ENCODE peak calls at places on chromosomes 5 and 9, in five cellular contexts. H is stimulated activated CD4-positive, alpha-beta T cell treated with anti-CD3 and anti-CD28 coated beads, Interleukin-12 subunit alpha, Interleukin-12 subunit beta, amount 100 ng/mL, for 48 hours; C is breast epithelium; T is pons; J is NCI-H510A treated with DMSO at 0.1 percent for 48 hours. Y is an unnamed sample.

GRCh38 chr9:134504106-134504385 is 137.6 kb upstream of the COL5A1 start:
- DNase-seq in H (no peak), C (no peak), T (no peak), J (no peak), Y (no peak)

GRCh38 chr9:95283678-95284077 is 33.8 kb downstream of the FANCC start:
- DNase-seq in H (no peak), C (no peak), T (no peak), J (no peak), Y (no peak)

GRCh38 chr5:4196744-4197646 is 601.4 kb downstream of the IRX1 start:
- DNase-seq in H (no peak), C (no peak), T (no peak), J (no peak), Y (no peak)

GRCh38 chr5:132674671-132675506 is 1.1 kb downstream of the IL4 start:
- DNase-seq in H (no peak), C (no peak), T (no peak), J (no peak), Y (no peak)

GRCh38 chr5:72307968-72308852 is 11.8 kb downstream of the MRPS27 start:
- DNase-seq in H (peak; percentile 92), C (peak; percentile 98), T (peak; percentile 98), J (peak; percentile 75), Y (peak; percentile 90)

GRCh38 chr5:60334281-60334713 is 365.7 kb downstream of the DEPDC1B start:
- DNase-seq in H (no peak), C (no peak), T (no peak), J (no peak), Y (no peak)

GRCh38 chr5:19577882-19578281 is 410.1 kb downstream of the CDH18 start:
- DNase-seq in H (no peak), C (no peak), T (no peak), J (no peak), Y (no peak)

GRCh38 chr5:169350759-169351240 is 49.9 kb upstream of the SLIT3 start:
- DNase-seq in H (no peak), C (peak; percentile 55), T (no peak), J (no peak), Y (no peak)

GRCh38 chr5:139385061-139385889 is 2.2 kb upstream of the SLC23A1 start:
- DNase-seq in H (no peak), C (no peak), T (no peak), J (no peak), Y (peak; percentile 53)

GRCh38 chr9:7150153-7150890 is 392.5 kb downstream of the KDM4C start:
- DNase-seq in H (no peak), C (no peak), T (no peak), J (no peak), Y (no peak)

GRCh38 chr5:136203303-136203922 is 10.5 kb upstream of the SMIM32 start:
- DNase-seq in H (no peak), C (no peak), T (no peak), J (no peak), Y (no peak)

GRCh38 chr5:165616550-165617430 is 2111.4 kb downstream of the MAT2B start:
- DNase-seq in H (no peak), C (no peak), T (peak; percentile 13), J (no peak), Y (no peak)

GRCh38 chr9:22446589-22446949 is at the start of gene DMRTA1:
- DNase-seq in H (no peak), C (peak; percentile 24), T (peak; percentile 54), J (no peak), Y (peak; percentile 13)